ENCODE peak calls at places on chromosomes 12 and 14, in five cellular contexts. X is H4; R is activated CD8-positive, alpha-beta T cell treated with anti-CD3 and anti-CD28 coated beads, Interleukin-2, amount 10 ng/mL, durations not matched to agents 7 days and 5 days; Q is left lobe of liver; A is naive thymus-derived CD4-positive, alpha-beta T cell. G is an unnamed sample.

GRCh38 chr14:68941820-68942219 is 37.3 kb downstream of the ACTN1 start:
- DNase-seq in Q (peak), X (peak), R (no peak), A (no peak), G (peak)

GRCh38 chr12:70540996-70541395 is 96.2 kb downstream of the PTPRB start:
- DNase-seq in R (no peak), Q (no peak), A (no peak), X (no peak), G (no peak)

GRCh38 chr14:32200368-32201195 is 1.3 kb upstream of the RNU6-7 start:
- DNase-seq in X (no peak), A (no peak), R (no peak), Q (no peak), G (no peak)

GRCh38 chr12:40616383-40616900 is 75.8 kb upstream of the CNTN1 start:
- DNase-seq in R (no peak), Q (no peak), A (no peak), X (no peak), G (no peak)

GRCh38 chr12:128637616-128638606 is 185.8 kb downstream of the SLC15A4 start:
- DNase-seq in R (no peak), A (no peak), Q (no peak), X (no peak), G (no peak)

GRCh38 chr12:117671734-117672133 is 297.1 kb downstream of the KSR2 start:
- DNase-seq in Q (peak), A (no peak), X (no peak), R (no peak), G (peak)

GRCh38 chr14:92463141-92463540 is 50.4 kb upstream of the RIN3 start:
- DNase-seq in X (no peak), Q (no peak), A (no peak), R (peak), G (no peak)

GRCh38 chr14:27559848-27560247 is 962.0 kb upstream of the NOVA1 start:
- DNase-seq in R (no peak), A (no peak), Q (no peak), X (no peak), G (no peak)

GRCh38 chr12:27463826-27464554 is 17.5 kb downstream of the SMCO2 start:
- DNase-seq in X (peak), A (no peak), R (no peak), Q (no peak), G (peak)

GRCh38 chr12:131007031-131007793 is 53.5 kb downstream of the ADGRD1 start:
- DNase-seq in X (no peak), Q (peak), A (no peak), R (no peak), G (no peak)

GRCh38 chr12:109637341-109637740 is 63.7 kb downstream of the MVK start:
- DNase-seq in Q (no peak), A (no peak), R (no peak), X (no peak), G (no peak)

GRCh38 chr12:67545298-67545697 is 103.2 kb upstream of the DYRK2 start:
- DNase-seq in A (no peak), Q (no peak), X (no peak), R (no peak), G (no peak)

GRCh38 chr14:35394326-35394725 is 10.2 kb downstream of the NFKBIA start:
- DNase-seq in Q (no peak), R (no peak), X (no peak), A (no peak), G (no peak)

GRCh38 chr14:71142375-71143038 is 235.2 kb downstream of the PCNX1 start:
- DNase-seq in X (peak), R (peak), Q (no peak), A (no peak), G (no peak)

GRCh38 chr14:77800814-77801213 is 905 bp downstream of the ADCK1 start:
- DNase-seq in X (no peak), A (no peak), Q (no peak), R (no peak), G (no peak)

GRCh38 chr12:20260864-20261263 is 107.5 kb upstream of the PDE3A start:
- DNase-seq in X (no peak), A (no peak), R (no peak), Q (no peak), G (no peak)

GRCh38 chr12:89709994-89710872 is 1.6 kb upstream of the ATP2B1 start:
- DNase-seq in X (peak), R (peak), Q (peak), A (no peak), G (peak)

GRCh38 chr14:95071649-95072256 is 85.6 kb downstream of the DICER1 start:
- DNase-seq in R (no peak), X (no peak), A (no peak), Q (no peak), G (peak)

GRCh38 chr14:39265741-39266588 is 32.2 kb downstream of the MIA2 start:
- DNase-seq in R (no peak), A (no peak), X (peak), Q (no peak), G (no peak)

GRCh38 chr12:124507188-124508109 is 60.0 kb downstream of the NCOR2 start:
- DNase-seq in A (no peak), X (no peak), R (no peak), Q (no peak), G (peak)

GRCh38 chr14:23545740-23546411 is 5.7 kb downstream of the ZFHX2 start:
- DNase-seq in Q (no peak), R (no peak), X (no peak), A (no peak), G (no peak)

GRCh38 chr14:104322531-104323466 is 184.4 kb downstream of the KIF26A start:
- DNase-seq in Q (no peak), R (no peak), A (no peak), X (peak), G (peak)

GRCh38 chr12:71556881-71557280 is 106.8 kb downstream of the ZFC3H1 start:
- DNase-seq in A (no peak), R (no peak), X (peak), Q (no peak), G (peak)